ENCODE peak calls at places on chromosomes 2 and 18, in seven cellular contexts. S is HEK293T; Q is GM20000; N is anterior cingulate cortex; R is stimulated activated CD4-positive, alpha-beta T cell treated with anti-CD3 and anti-CD28 coated beads, Interleukin-2, amount 100 ng/mL, for 48 hours; B is astrocyte of the spinal cord; D is ELF-1. U is an unnamed sample.

GRCh38 chr2:218397502-218398436 is 1.9 kb upstream of the CTDSP1 start:
- DNase-seq in S (peak), Q (peak), N (no peak), R (peak), B (peak), D (peak), U (peak)

GRCh38 chr2:198134287-198134955 is 330.0 kb downstream of the PLCL1 start:
- DNase-seq in S (no peak), Q (no peak), N (no peak), R (no peak), B (peak), D (no peak), U (no peak)

GRCh38 chr2:164824865-164825264 is 16.8 kb downstream of the COBLL1 start:
- DNase-seq in S (no peak), Q (no peak), N (no peak), R (no peak), B (no peak), D (no peak), U (no peak)

GRCh38 chr2:108594132-108594981 is 60.1 kb downstream of the LIMS1 start:
- DNase-seq in S (no peak), Q (no peak), N (no peak), R (no peak), B (peak), D (no peak), U (peak)

GRCh38 chr2:113181491-113182051 is 7.8 kb downstream of the PSD4 start:
- DNase-seq in S (no peak), Q (no peak), N (no peak), R (no peak), B (no peak), D (no peak), U (no peak)

GRCh38 chr18:68662779-68663178 is 52.1 kb downstream of the TMX3 start:
- DNase-seq in S (peak), Q (no peak), N (no peak), R (no peak), B (peak), D (no peak), U (peak)

GRCh38 chr2:104812281-104812680 is 41.6 kb upstream of the POU3F3 start:
- DNase-seq in S (no peak), Q (no peak), N (no peak), R (no peak), B (no peak), D (no peak), U (no peak)

GRCh38 chr2:101360229-101360628 is 27.1 kb downstream of the CREG2 start:
- DNase-seq in S (no peak), Q (no peak), N (no peak), R (no peak), B (peak), D (no peak), U (no peak)

GRCh38 chr2:8677646-8678592 is 3.9 kb upstream of the ID2 start:
- DNase-seq in S (peak), Q (peak), N (no peak), R (peak), B (peak), D (peak), U (peak)

GRCh38 chr2:206921507-206921906 is 17.8 kb upstream of the CPO start:
- DNase-seq in S (no peak), Q (no peak), N (no peak), R (no peak), B (no peak), D (no peak), U (no peak)

GRCh38 chr2:20135631-20136050 is 84.2 kb upstream of the LAPTM4A start:
- DNase-seq in S (peak), Q (peak), N (no peak), R (peak), B (peak), D (peak), U (peak)

GRCh38 chr2:115738138-115738537 is 1295.7 kb downstream of the DPP10 start:
- DNase-seq in S (no peak), Q (no peak), N (no peak), R (no peak), B (no peak), D (no peak), U (no peak)

GRCh38 chr2:95379616-95379925 is 22.9 kb upstream of the FAHD2A start:
- DNase-seq in S (no peak), Q (peak), N (no peak), R (no peak), B (no peak), D (no peak), U (peak)

GRCh38 chr18:31303771-31304170 is 14.2 kb upstream of the DSG1 start:
- DNase-seq in S (no peak), Q (no peak), N (no peak), R (no peak), B (peak), D (no peak), U (no peak)

GRCh38 chr2:172270278-172271079 is 156.9 kb upstream of the ITGA6 start:
- DNase-seq in S (no peak), Q (no peak), N (no peak), R (no peak), B (no peak), D (peak), U (no peak)

GRCh38 chr2:86790828-86791561 is at the start of gene CD8A:
- DNase-seq in S (no peak), Q (peak), N (no peak), R (no peak), B (no peak), D (peak), U (no peak)

GRCh38 chr2:161208527-161209139 is 48.4 kb downstream of the TANK start:
- DNase-seq in S (no peak), Q (no peak), N (no peak), R (no peak), B (peak), D (peak), U (no peak)

GRCh38 chr18:24397694-24398365 is at the start of gene OSBPL1A:
- DNase-seq in S (peak), Q (peak), N (peak), R (peak), B (peak), D (peak), U (peak)

GRCh38 chr2:233469261-233470006 is 97.1 kb downstream of the USP40 start:
- DNase-seq in S (no peak), Q (no peak), N (peak), R (no peak), B (no peak), D (no peak), U (no peak)

GRCh38 chr2:190359896-190360376 is 16.5 kb downstream of the INPP1 start:
- DNase-seq in S (no peak), Q (peak), N (peak), R (peak), B (peak), D (peak), U (peak)

GRCh38 chr2:230640540-230641011 is 72.1 kb upstream of the CAB39 start:
- DNase-seq in S (no peak), Q (no peak), N (no peak), R (no peak), B (peak), D (no peak), U (no peak)

GRCh38 chr18:32393407-32393806 is 77.3 kb downstream of the GAREM1 start:
- DNase-seq in S (no peak), Q (no peak), N (no peak), R (no peak), B (no peak), D (no peak), U (no peak)

GRCh38 chr2:37205689-37206341 is 9.5 kb downstream of the CEBPZOS start:
- DNase-seq in S (no peak), Q (no peak), N (no peak), R (no peak), B (no peak), D (peak), U (no peak)

GRCh38 chr2:72115361-72116080 is 32.1 kb downstream of the CYP26B1 start:
- DNase-seq in S (no peak), Q (no peak), N (no peak), R (no peak), B (peak), D (peak), U (no peak)

U was measured in NAMALWA.